ENCODE peak calls at places on chromosomes 12 and 14, in seven cellular contexts. Y, S, T, L, R, A and V are unnamed samples. For H3K9me3 and H3K36me3, the result is how much of the 10 kb centered on the place peaks cover.

GRCh38 chr12:100857971-100858370 is 63.4 kb downstream of the ANO4 start:
- DNase-seq in Y (no peak), S (no peak), T (no peak), L (peak), R (no peak), A (peak), V (no peak)

GRCh38 chr12:116141110-116141832 is 136.2 kb downstream of the MED13L start:
- DNase-seq in Y (no peak), S (no peak), T (no peak), L (no peak), R (no peak), A (no peak), V (no peak)

GRCh38 chr12:18747960-18748359 is 10.0 kb downstream of the CAPZA3 start:
- DNase-seq in Y (no peak), S (no peak), T (peak), L (peak), R (no peak), A (peak), V (peak)

GRCh38 chr14:103006991-103007520 is 50.3 kb downstream of the CDC42BPB start:
- DNase-seq in Y (no peak), S (no peak), T (no peak), L (no peak), R (no peak), A (no peak), V (no peak)

GRCh38 chr12:121455766-121456420 is 56.0 kb downstream of the RNF34 start:
- DNase-seq in Y (no peak), S (no peak), T (no peak), L (no peak), R (no peak), A (no peak), V (no peak)

GRCh38 chr12:51926718-51927117 is 19.4 kb downstream of the ACVRL1 start:
- DNase-seq in Y (peak), S (no peak), T (peak), L (no peak), R (peak), A (no peak), V (no peak)

GRCh38 chr12:66144796-66145754 is 14.5 kb upstream of the LLPH start:
- DNase-seq in Y (no peak), S (peak), T (peak), L (peak), R (peak), A (peak), V (no peak)

GRCh38 chr12:120369476-120370342 is 745 bp upstream of the MSI1 start:
- DNase-seq in Y (no peak), S (no peak), T (no peak), L (no peak), R (no peak), A (no peak), V (no peak)

GRCh38 chr12:124720019-124720686 is 143.5 kb downstream of the SCARB1 start:
- DNase-seq in Y (no peak), S (no peak), T (peak), L (peak), R (no peak), A (peak), V (peak)

GRCh38 chr12:2047752-2048151 is 5.0 kb upstream of the CACNA1C start:
- DNase-seq in Y (no peak), S (no peak), T (no peak), L (no peak), R (no peak), A (no peak), V (no peak)

GRCh38 chr14:68704736-68705720 is 87.8 kb downstream of the ZFP36L1 start:
- DNase-seq in Y (no peak), S (no peak), T (no peak), L (peak), R (no peak), A (no peak), V (peak)

GRCh38 chr14:23930742-23931141 is 22.8 kb upstream of the DHRS4 start:
- DNase-seq in Y (no peak), S (no peak), T (peak), L (peak), R (no peak), A (peak), V (peak)

GRCh38 chr14:72523397-72524157 is 370.3 kb downstream of the DPF3 start:
- DNase-seq in Y (no peak), S (no peak), T (no peak), L (no peak), R (no peak), A (no peak), V (no peak)

GRCh38 chr14:86038401-86038985 is 508.5 kb downstream of the FLRT2 start:
- DNase-seq in Y (peak), S (peak), T (peak), L (peak), R (no peak), A (peak), V (peak)

GRCh38 chr14:23551266-23552028 is at the start of gene ZFHX2:
- DNase-seq in Y (peak), S (peak), T (peak), L (peak), R (peak), A (peak), V (peak)

GRCh38 chr14:86003998-86004397 is 474.1 kb downstream of the FLRT2 start:
- DNase-seq in Y (no peak), S (no peak), T (no peak), L (peak), R (no peak), A (peak), V (no peak)

GRCh38 chr12:83823386-83824045 is 1089.1 kb downstream of the SLC6A15 start:
- DNase-seq in Y (no peak), S (peak), T (peak), L (no peak), R (peak), A (no peak), V (peak)

GRCh38 chr14:100662850-100663527 is 63.7 kb upstream of the DLK1 start:
- DNase-seq in Y (peak), S (peak), T (peak), L (peak), R (peak), A (peak), V (peak)

GRCh38 chr14:49173765-49174373 is 412.3 kb downstream of the RPS29 start:
- DNase-seq in Y (peak), S (peak), T (peak), L (peak), R (peak), A (peak), V (peak)

GRCh38 chr12:31737763-31738162 is 8.9 kb upstream of the AMN1 start:
- DNase-seq in Y (no peak), S (no peak), T (no peak), L (no peak), R (no peak), A (no peak), V (no peak)

GRCh38 chr12:89538902-89539301 is 13.1 kb upstream of the POC1B start:
- DNase-seq in Y (no peak), S (no peak), T (no peak), L (no peak), R (peak), A (no peak), V (no peak)

GRCh38 chr12:124140889-124141550 is 153.9 kb upstream of the RFLNA start:
- DNase-seq in Y (no peak), S (no peak), T (no peak), L (no peak), R (no peak), A (no peak), V (no peak)

GRCh38 chr12:57101892-57102695 is 9.1 kb downstream of the STAT6 start:
- DNase-seq in Y (no peak), S (no peak), T (peak), L (no peak), R (peak), A (no peak), V (no peak)

GRCh38 chr12:41653386-41654110 is 465.4 kb downstream of the PDZRN4 start:
- DNase-seq in Y (no peak), S (no peak), T (no peak), L (no peak), R (no peak), A (no peak), V (no peak)

GRCh38 chr12:3150820-3151590 is 73.8 kb downstream of the TSPAN9 start:
- DNase-seq in Y (no peak), S (no peak), T (peak), L (peak), R (no peak), A (peak), V (no peak)

GRCh38 chr14:106509795-106510194 is 983.4 kb downstream of the TMEM121 start:
- DNase-seq in Y (no peak), S (no peak), T (no peak), L (no peak), R (no peak), A (no peak), V (no peak)

GRCh38 chr14:106506901-106507305 is 980.5 kb downstream of the TMEM121 start:
- DNase-seq in Y (peak), S (no peak), T (no peak), L (no peak), R (peak), A (no peak), V (no peak)

GRCh38 chr14:106509176-106509575 is 982.8 kb downstream of the TMEM121 start:
- DNase-seq in Y (no peak), S (no peak), T (no peak), L (no peak), R (no peak), A (no peak), V (no peak)

GRCh38 chr14:106507354-106507753 is 981.0 kb downstream of the TMEM121 start:
- DNase-seq in Y (no peak), S (no peak), T (no peak), L (no peak), R (peak), A (no peak), V (no peak)

GRCh38 chr14:106508216-106508615 is 981.8 kb downstream of the TMEM121 start:
- DNase-seq in Y (peak), S (no peak), T (no peak), L (no peak), R (no peak), A (no peak), V (no peak)
- H3K9me3 ChIP-seq in Y (under half), S (under half), T (under half), L (under half), R (under half), A (under half), V (under half)

GRCh38 chr12:9037431-9037830 is 48.1 kb downstream of the KLRG1 start:
- DNase-seq in Y (no peak), S (no peak), T (no peak), L (no peak), R (no peak), A (no peak), V (no peak)
- H3K4me3 ChIP-seq in Y (no peak), S (no peak), T (no peak), L (no peak), R (no peak), A (no peak), V (no peak)

DNA sequence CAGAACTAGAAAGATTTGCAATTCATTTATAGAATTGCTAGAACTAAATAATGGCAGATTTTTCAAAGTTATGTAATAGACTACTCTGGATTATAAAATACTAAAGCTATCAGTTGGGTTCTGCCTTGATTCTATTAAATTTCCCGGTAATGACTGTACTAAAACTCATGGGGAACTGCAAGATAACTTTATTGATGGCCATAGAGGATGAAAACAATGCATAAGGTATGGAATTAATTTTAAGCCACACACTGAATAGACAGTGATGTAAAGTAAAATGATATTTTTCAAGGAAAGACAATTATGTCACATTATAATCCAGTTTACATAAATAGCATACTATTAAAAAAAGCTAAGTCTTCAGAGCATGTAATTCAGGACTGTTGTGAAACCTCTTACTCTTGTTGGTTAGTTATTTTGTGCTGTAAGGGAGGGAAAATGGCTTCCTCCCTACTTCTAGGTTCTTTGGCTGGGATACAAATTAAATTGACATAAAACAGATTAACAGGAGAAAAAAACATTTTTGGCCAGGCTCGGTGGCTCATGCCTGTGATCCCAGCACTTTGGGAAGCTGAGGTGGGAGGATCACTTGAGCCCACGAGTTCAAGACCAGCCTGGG is 134.4 kb upstream of the AMIGO2 start:
- DNase-seq in Y (no peak), S (no peak), T (no peak), L (no peak), R (no peak), A (no peak), V (no peak)
- H3K36me3 ChIP-seq in Y (under half), S (under half), T (under half), L (under half), R (under half), A (under half), V (under half)

GRCh38 chr12:48068457-48068856 is 37.4 kb downstream of the SENP1 start:
- DNase-seq in Y (no peak), S (no peak), T (no peak), L (no peak), R (no peak), A (no peak), V (no peak)
- H3K9me3 ChIP-seq in Y (under half), S (under half), T (under half), L (under half), R (under half), A (under half), V (under half)

GRCh38 chr12:204261-204678 is 9.7 kb downstream of the SLC6A12 start:
- DNase-seq in Y (no peak), S (no peak), T (no peak), L (no peak), R (no peak), A (no peak), V (no peak)
- H3K4me3 ChIP-seq in Y (no peak), S (peak), T (no peak), L (no peak), R (no peak), A (peak), V (no peak)

DNA sequence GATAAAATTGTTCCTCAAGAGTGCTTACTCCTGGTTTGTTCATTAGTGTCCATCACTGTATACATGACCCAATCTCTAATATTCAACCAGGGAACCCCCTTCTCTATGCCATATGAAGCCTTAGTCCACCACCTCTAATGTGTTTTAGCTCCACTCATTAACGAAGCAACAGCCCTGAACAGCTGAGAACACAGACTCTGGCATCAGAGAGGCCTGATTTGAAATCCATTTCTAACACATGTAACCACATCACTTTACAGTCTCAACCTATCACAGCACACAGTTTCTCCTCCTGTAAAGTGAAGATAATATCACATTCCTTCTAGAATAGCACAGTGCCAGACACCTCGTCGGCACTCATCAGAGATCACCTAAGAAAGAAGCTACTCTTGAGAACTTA is 64.3 kb downstream of the C2CD5 start:
- DNase-seq in Y (no peak), S (no peak), T (no peak), L (no peak), R (no peak), A (no peak), V (no peak)
- H3K36me3 ChIP-seq in Y (half or more), S (under half), T (under half), L (under half), R (under half), A (under half), V (under half)

GRCh38 chr14:104469591-104469990 is 110.0 kb upstream of the C14orf180 start:
- DNase-seq in Y (no peak), S (no peak), T (no peak), L (no peak), R (no peak), A (no peak), V (no peak)

GRCh38 chr14:104472073-104472472 is 107.5 kb upstream of the C14orf180 start:
- DNase-seq in Y (no peak), S (no peak), T (no peak), L (no peak), R (no peak), A (no peak), V (no peak)

GRCh38 chr14:104472536-104473243 is 106.9 kb upstream of the C14orf180 start:
- DNase-seq in Y (no peak), S (no peak), T (no peak), L (no peak), R (no peak), A (no peak), V (no peak)

GRCh38 chr14:104470588-104470987 is 109.0 kb upstream of the C14orf180 start:
- DNase-seq in Y (no peak), S (no peak), T (no peak), L (no peak), R (no peak), A (no peak), V (no peak)

DNA sequence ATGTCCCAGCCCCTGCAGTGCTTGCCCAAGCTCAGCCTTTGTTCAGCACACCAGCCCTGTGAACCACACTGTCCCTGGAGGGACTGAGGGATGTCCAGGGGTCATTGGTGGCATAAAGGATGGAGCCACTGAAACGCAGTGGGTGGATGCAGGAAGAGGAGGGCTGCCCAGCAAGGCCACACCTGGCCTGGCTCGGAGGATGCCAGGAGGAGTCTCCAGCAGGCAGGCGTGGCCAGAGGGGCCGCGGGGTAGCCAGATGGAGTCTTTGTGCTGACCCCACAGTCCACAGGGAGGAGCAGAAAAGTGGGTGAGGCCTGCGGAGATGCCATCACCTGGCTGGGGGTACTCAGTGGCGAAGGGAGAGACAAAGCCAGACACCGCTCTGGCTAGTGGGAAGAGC is 108.5 kb upstream of the C14orf180 start:
- DNase-seq in Y (no peak), S (no peak), T (no peak), L (no peak), R (no peak), A (no peak), V (no peak)
- H3K9me3 ChIP-seq in Y (under half), S (under half), T (under half), L (under half), R (under half), A (under half), V (under half)

DNA sequence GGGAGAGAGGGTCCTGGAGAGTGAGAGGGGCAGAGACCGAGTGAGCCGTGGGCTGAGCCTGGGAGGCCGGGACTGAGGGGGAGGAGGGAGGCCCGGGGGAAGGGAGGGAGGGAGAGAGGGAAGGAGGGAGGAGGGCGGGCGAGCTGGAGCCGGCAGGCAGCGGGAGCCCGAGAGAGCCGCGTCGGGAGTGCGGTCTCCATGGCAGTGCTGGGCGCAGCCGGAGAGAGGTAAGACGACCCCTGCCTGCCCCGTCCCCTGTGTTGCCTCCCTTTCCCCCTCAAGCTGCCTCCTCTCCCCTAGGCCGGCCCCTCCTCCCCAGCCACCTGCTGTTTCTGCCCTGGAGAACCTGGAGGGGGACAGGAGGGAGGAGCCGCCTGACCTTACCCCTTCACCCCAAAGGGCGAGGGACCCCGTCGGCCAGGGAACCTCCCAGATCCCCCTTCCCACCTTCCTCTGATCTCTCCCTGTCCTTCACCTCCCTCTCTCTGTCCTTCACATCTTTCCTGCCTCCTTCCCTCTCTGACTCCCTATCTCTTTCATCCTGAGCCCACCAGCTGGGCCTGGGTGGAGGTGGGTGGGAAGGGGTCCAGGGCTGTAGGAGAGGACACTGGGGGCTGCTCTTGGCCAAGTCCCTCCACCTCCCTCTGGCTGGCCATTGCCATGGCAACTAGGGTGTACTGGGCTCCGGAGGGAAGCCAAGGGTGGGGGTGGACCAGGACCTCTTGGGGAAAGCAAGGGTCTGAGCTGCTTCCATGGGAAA is at the start of gene GPR162:
- DNase-seq in Y (peak), S (peak), T (peak), L (peak), R (no peak), A (peak), V (peak)
- H3K4me3 ChIP-seq in Y (no peak), S (peak), T (peak), L (peak), R (peak), A (peak), V (peak)

DNA sequence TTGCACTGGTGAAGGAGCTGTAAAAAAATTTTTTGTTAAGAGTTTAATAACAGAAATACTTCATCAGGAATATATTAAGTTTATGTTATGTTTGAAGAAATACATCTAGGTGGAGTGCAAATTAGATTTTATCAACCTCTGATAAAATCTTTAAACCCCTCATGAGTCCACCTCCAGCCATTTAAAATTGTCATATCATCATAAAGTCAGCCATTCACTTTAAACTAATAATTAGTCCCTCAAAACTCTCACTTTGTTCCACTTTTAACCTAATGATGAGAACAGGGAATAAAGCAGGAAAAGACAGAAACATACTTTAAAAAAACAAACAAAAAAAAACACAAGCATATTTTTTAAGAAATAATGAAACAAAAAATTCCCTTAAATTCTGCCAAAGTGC is 25.1 kb downstream of the ZFC3H1 start:
- DNase-seq in Y (no peak), S (no peak), T (no peak), L (no peak), R (no peak), A (no peak), V (no peak)
- H3K36me3 ChIP-seq in Y (half or more), S (under half), T (under half), L (half or more), R (under half), A (half or more), V (half or more)